ENCODE peak calls at places on chromosome 7, in six cellular contexts. J, W, A, L, N and D are unnamed samples.

GRCh38 chr7:148698397-148699023 is at the start of gene CUL1:
- DNase-seq in J (peak), W (peak), A (peak), L (peak), N (peak), D (peak)

GRCh38 chr7:76513817-76514799 is 3.8 kb downstream of the UPK3B start:
- DNase-seq in J (no peak), W (no peak), A (no peak), L (no peak), N (no peak), D (no peak)

GRCh38 chr7:38206071-38206470 is 28.0 kb downstream of the STARD3NL start:
- DNase-seq in J (no peak), W (no peak), A (no peak), L (no peak), N (no peak), D (no peak)

GRCh38 chr7:150966002-150966401 is 12.1 kb downstream of the KCNH2 start:
- DNase-seq in J (no peak), W (peak), A (no peak), L (peak), N (no peak), D (no peak)

GRCh38 chr7:105268511-105269392 is 120.0 kb downstream of the SRPK2 start:
- DNase-seq in J (no peak), W (no peak), A (peak), L (no peak), N (peak), D (no peak)

GRCh38 chr7:74612015-74612829 is 45.3 kb upstream of the GTF2I start:
- DNase-seq in J (no peak), W (no peak), A (peak), L (peak), N (no peak), D (peak)

GRCh38 chr7:149423441-149423970 is 37.4 kb downstream of the ZNF777 start:
- DNase-seq in J (no peak), W (no peak), A (no peak), L (no peak), N (no peak), D (no peak)

GRCh38 chr7:47191876-47192291 is 390.0 kb downstream of the TNS3 start:
- DNase-seq in J (no peak), W (no peak), A (no peak), L (no peak), N (no peak), D (no peak)

GRCh38 chr7:82234457-82235049 is 209.0 kb downstream of the CACNA2D1 start:
- DNase-seq in J (no peak), W (no peak), A (peak), L (no peak), N (peak), D (no peak)

GRCh38 chr7:105088456-105088855 is 74.5 kb downstream of the KMT2E start:
- DNase-seq in J (no peak), W (no peak), A (no peak), L (no peak), N (no peak), D (no peak)

GRCh38 chr7:12211054-12212050 is at the start of gene TMEM106B:
- DNase-seq in J (peak), W (peak), A (peak), L (peak), N (peak), D (peak)

GRCh38 chr7:127798769-127799372 is 146.9 kb downstream of the SND1 start:
- DNase-seq in J (no peak), W (no peak), A (no peak), L (no peak), N (no peak), D (no peak)

GRCh38 chr7:26937956-26938623 is 73.7 kb upstream of the SKAP2 start:
- DNase-seq in J (no peak), W (no peak), A (no peak), L (no peak), N (no peak), D (no peak)

GRCh38 chr7:12323415-12323814 is 80.2 kb downstream of the VWDE start:
- DNase-seq in J (no peak), W (no peak), A (no peak), L (no peak), N (no peak), D (no peak)

GRCh38 chr7:67359900-67360299 is 363.3 kb downstream of the TYW1 start:
- DNase-seq in J (no peak), W (no peak), A (no peak), L (no peak), N (no peak), D (no peak)

GRCh38 chr7:46257766-46258448 is 336.8 kb upstream of the IGFBP3 start:
- DNase-seq in J (no peak), W (no peak), A (peak), L (no peak), N (peak), D (no peak)

GRCh38 chr7:115676080-115676479 is 354.5 kb downstream of the TFEC start:
- DNase-seq in J (peak), W (peak), A (peak), L (no peak), N (peak), D (peak)

GRCh38 chr7:76294344-76295024 is 8.0 kb upstream of the HSPB1 start:
- DNase-seq in J (peak), W (no peak), A (peak), L (peak), N (peak), D (peak)

GRCh38 chr7:78299088-78299487 is 500.5 kb downstream of the PHTF2 start:
- DNase-seq in J (no peak), W (no peak), A (no peak), L (no peak), N (peak), D (no peak)

GRCh38 chr7:116211006-116211912 is 920 bp downstream of the TES start:
- DNase-seq in J (peak), W (peak), A (peak), L (peak), N (peak), D (peak)

GRCh38 chr7:101169838-101170531 is 4.6 kb upstream of the VGF start:
- DNase-seq in J (peak), W (peak), A (peak), L (peak), N (peak), D (peak)

GRCh38 chr7:158602905-158603772 is 15.5 kb upstream of the PTPRN2 start:
- DNase-seq in J (no peak), W (no peak), A (peak), L (no peak), N (peak), D (no peak)

GRCh38 chr7:140005341-140005740 is 57.4 kb downstream of the PARP12 start:
- DNase-seq in J (no peak), W (no peak), A (no peak), L (no peak), N (no peak), D (no peak)

GRCh38 chr7:156898938-156899337 is 6.0 kb upstream of the LMBR1 start:
- DNase-seq in J (no peak), W (no peak), A (no peak), L (no peak), N (peak), D (no peak)

GRCh38 chr7:46129831-46130230 is 208.8 kb upstream of the IGFBP3 start:
- DNase-seq in J (no peak), W (peak), A (peak), L (no peak), N (no peak), D (no peak)

GRCh38 chr7:38310601-38311057 is 37.2 kb upstream of the TARP start:
- DNase-seq in J (no peak), W (no peak), A (peak), L (no peak), N (no peak), D (no peak)

GRCh38 chr7:80858141-80858903 is 60.5 kb downstream of the SEMA3C start:
- DNase-seq in J (no peak), W (no peak), A (peak), L (no peak), N (peak), D (no peak)

GRCh38 chr7:6436385-6436685 is 11.4 kb downstream of the DAGLB start:
- DNase-seq in J (no peak), W (no peak), A (no peak), L (no peak), N (no peak), D (no peak)

GRCh38 chr7:140876519-140877248 is 48.0 kb downstream of the BRAF start:
- DNase-seq in J (no peak), W (no peak), A (peak), L (no peak), N (peak), D (no peak)

GRCh38 chr7:31062746-31063435 is 10.8 kb downstream of the ADCYAP1R1 start:
- DNase-seq in J (no peak), W (no peak), A (no peak), L (no peak), N (no peak), D (no peak)

GRCh38 chr7:31065840-31066239 is 13.7 kb downstream of the ADCYAP1R1 start:
- DNase-seq in J (no peak), W (no peak), A (no peak), L (no peak), N (no peak), D (no peak)

GRCh38 chr7:31067491-31067890 is 15.4 kb downstream of the ADCYAP1R1 start:
- DNase-seq in J (no peak), W (no peak), A (no peak), L (no peak), N (no peak), D (no peak)

GRCh38 chr7:31066516-31067130 is 14.5 kb downstream of the ADCYAP1R1 start:
- DNase-seq in J (no peak), W (no peak), A (no peak), L (no peak), N (no peak), D (no peak)

DNA sequence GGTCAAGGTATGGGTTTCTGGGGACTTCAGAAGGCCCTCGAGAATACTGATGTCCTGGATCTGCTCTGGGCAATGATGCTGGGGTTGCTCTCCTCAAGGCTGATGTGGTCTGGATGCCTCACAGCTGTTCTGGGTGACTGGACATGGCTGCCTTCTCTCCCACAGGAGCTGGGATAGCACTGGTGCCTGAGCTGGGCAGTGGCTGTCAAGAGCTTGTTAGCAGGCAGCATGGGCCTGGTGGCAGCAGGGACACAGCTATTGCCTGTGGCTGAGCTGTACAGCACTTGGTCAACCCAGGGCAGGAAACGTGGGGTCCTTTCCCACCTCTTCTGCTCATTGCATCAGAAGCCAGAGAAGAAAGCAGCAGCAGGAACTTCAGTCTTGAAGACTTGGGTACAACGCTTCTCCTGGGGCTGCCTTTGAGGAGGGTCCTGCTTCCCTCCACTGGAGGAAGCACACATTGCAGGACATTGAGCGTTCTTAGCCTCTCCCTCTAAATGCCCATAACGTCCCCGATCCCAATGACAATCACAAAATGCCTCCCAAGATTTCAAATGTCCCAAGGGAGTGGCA is 13.0 kb downstream of the ADCYAP1R1 start:
- DNase-seq in J (no peak), W (no peak), A (no peak), L (no peak), N (no peak), D (no peak)
- TF ChIP-seq CTCF in J (peak), W (no peak), A (no peak), L (no peak), N (no peak), D (no peak)

GRCh38 chr7:8217200-8218068 is 44.5 kb downstream of the ICA1 start:
- DNase-seq in J (peak), W (peak), A (peak), L (no peak), N (peak), D (peak)
- TF ChIP-seq CTCF in J (peak), W (peak), A (peak), L (peak), N (peak), D (peak)

GRCh38 chr7:56007891-56008290 is 43.4 kb downstream of the PSPH start:
- DNase-seq in J (no peak), W (no peak), A (no peak), L (no peak), N (no peak), D (no peak)

GRCh38 chr7:56009695-56010094 is 41.5 kb downstream of the PSPH start:
- DNase-seq in J (no peak), W (no peak), A (no peak), L (no peak), N (no peak), D (no peak)

GRCh38 chr7:56003749-56004148 is 39.4 kb downstream of the NIPSNAP2 start:
- DNase-seq in J (no peak), W (no peak), A (no peak), L (no peak), N (no peak), D (no peak)

DNA sequence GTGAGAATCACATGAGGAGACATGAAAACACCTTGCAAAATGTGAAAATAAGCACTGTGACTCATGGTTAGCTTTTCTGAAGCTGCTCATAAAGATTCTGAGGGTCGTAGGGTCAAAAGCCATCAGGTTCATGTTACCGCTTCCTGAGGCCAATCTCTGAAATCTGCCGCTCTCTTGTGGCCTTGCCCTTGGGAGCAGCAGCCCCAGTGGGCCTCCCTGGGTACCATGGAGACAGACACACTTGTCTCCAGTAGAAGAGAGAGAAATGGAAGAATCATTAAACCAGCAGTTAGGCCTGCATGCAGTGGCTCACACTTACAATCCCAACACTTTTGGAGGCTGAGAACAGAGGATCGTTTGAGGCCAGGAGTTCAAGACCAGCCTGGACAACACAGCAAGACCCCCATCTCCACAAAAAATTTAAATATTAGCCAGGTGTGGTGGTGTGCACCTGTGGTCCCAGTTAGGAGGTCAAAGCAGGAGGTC is 42.8 kb downstream of the NIPSNAP2 start:
- DNase-seq in J (peak), W (no peak), A (no peak), L (no peak), N (no peak), D (no peak)
- TF ChIP-seq CTCF in J (no peak), W (no peak), A (no peak), L (no peak), N (no peak), D (no peak)

DNA sequence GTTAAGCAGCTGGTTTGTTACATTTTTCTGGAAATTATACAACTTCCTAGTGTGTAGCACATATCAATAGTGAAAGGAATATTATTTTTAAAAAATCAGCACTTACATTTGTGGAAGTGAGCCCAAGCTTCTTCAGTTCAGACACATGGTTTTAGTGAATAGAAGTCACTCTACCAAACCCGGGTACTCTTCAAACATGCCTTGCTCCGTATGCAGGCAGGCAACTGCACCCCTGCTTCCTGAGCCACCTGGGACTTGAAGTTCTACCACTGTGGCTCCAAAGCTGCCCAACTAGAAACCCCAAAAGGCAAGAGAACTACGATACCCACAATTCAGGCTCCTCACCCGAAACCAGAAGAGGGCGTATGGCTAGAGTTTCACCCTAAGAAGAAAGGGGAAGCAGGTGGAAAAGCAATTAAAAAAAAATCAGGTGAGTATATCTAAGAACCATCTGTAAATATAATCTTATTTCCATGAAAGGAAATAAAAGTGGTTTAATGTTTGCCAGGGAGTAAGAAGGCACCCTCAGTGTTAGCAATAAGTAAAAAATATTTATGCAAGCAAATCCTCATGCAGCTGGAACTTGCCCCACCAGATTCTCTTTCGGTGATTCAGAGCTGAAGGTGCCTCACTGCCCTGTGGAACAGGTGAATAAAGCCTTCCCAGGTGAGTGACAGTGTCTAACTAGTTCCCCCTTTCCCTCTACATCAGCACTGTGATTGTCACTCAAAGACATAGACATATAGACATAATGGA is at the start of gene MACC1:
- DNase-seq in J (no peak), W (no peak), A (no peak), L (peak), N (no peak), D (no peak)
- TF ChIP-seq CTCF in J (no peak), W (no peak), A (no peak), L (no peak), N (no peak), D (no peak)

DNA sequence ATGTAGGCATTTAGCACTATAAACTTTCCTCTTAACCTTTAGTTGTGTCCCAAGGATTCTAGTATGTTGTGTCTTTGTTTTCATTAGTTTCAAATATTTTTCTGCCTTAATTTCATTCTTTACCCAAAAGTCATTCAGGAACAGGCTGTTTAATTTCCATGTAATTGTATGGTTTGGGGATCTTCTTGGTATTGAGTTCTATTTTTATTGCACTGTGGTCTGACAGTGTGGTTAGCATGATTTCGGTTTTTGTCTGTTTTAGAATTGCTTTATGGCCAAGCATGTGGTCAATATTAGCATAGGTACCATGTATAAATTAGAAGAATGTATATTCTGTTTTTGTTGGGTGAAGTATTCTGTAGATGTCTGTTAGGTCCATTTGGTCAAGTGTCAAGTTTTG is 26.3 kb downstream of the COA1 start:
- DNase-seq in J (no peak), W (no peak), A (no peak), L (no peak), N (no peak), D (no peak)
- TF ChIP-seq CTCF in J (no peak), W (no peak), A (no peak), L (no peak), N (no peak), D (no peak)

GRCh38 chr7:28615091-28615490 is 202.8 kb downstream of the CREB5 start:
- DNase-seq in J (no peak), W (no peak), A (no peak), L (peak), N (no peak), D (no peak)
- TF ChIP-seq CTCF in J (peak), W (no peak), A (peak), L (no peak), N (peak), D (peak)

GRCh38 chr7:89623018-89623672 is 531.1 kb upstream of the STEAP1 start:
- DNase-seq in J (peak), W (peak), A (peak), L (no peak), N (peak), D (no peak)

GRCh38 chr7:89621925-89622641 is 532.2 kb upstream of the STEAP1 start:
- DNase-seq in J (no peak), W (no peak), A (no peak), L (no peak), N (no peak), D (no peak)

GRCh38 chr7:89618269-89618668 is 536.0 kb upstream of the STEAP1 start:
- DNase-seq in J (no peak), W (no peak), A (no peak), L (no peak), N (no peak), D (no peak)
- TF ChIP-seq CTCF in J (no peak), W (peak), A (no peak), L (no peak), N (no peak), D (no peak)

GRCh38 chr7:14336256-14336655 is 346.8 kb upstream of the ETV1 start:
- DNase-seq in J (no peak), W (no peak), A (no peak), L (no peak), N (peak), D (no peak)
- TF ChIP-seq CTCF in J (no peak), W (no peak), A (no peak), L (no peak), N (no peak), D (no peak)

DNA sequence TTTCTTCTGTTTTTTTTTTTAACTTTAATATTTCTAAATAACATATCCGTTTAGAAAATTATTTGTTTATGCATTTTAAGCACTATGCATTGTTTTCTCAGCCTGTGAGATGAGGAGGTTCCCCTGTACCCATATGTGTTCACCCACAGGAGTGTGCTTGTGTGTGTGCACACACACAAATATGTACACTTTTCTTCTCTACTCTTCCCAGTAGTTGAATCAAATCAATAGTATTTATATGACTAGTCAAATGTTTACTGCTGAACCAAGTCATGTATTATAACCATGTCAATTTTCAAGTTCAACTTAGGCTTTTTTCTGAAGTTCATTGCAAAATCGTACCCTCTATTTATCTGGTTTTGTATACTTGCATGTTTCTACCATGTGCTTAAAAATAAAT is 37.3 kb downstream of the HDAC9 start:
- DNase-seq in J (no peak), W (no peak), A (no peak), L (no peak), N (no peak), D (no peak)
- TF ChIP-seq CTCF in J (no peak), W (no peak), A (no peak), L (no peak), N (no peak), D (no peak)